ENCODE peak calls at places on chromosomes 2 and 18, in four cellular contexts. F is dorsolateral prefrontal cortex; M is CD4-positive, alpha-beta T cell; B is body of pancreas. A is an unnamed sample.

GRCh38 chr2:150639917-150640538 is 152.6 kb upstream of the RND3 start:
- DNase-seq in F (no peak), M (no peak), B (no peak), A (no peak)

GRCh38 chr2:54030814-54031213 is 60.0 kb upstream of the PSME4 start:
- DNase-seq in F (no peak), M (no peak), B (no peak), A (no peak)

GRCh38 chr2:188079176-188079575 is 212.5 kb upstream of the GULP1 start:
- DNase-seq in F (no peak), M (no peak), B (no peak), A (no peak)

GRCh38 chr18:13611616-13612110 is 114.7 kb downstream of the FAM210A start:
- DNase-seq in F (peak; percentile 77), M (no peak), B (peak; percentile 33), A (no peak)

GRCh38 chr2:233264667-233265066 is 13.2 kb downstream of the ATG16L1 start:
- DNase-seq in F (no peak), M (no peak), B (no peak), A (no peak)

GRCh38 chr2:66560683-66561082 is 125.8 kb downstream of the MEIS1 start:
- DNase-seq in F (no peak), M (no peak), B (no peak), A (no peak)

GRCh38 chr2:173159794-173160463 is 84.3 kb downstream of the MAP3K20 start:
- DNase-seq in F (no peak), M (no peak), B (peak; percentile 89), A (no peak)

GRCh38 chr2:143248631-143249030 is 119.4 kb downstream of the ARHGAP15 start:
- DNase-seq in F (no peak), M (no peak), B (no peak), A (no peak)

GRCh38 chr18:23631746-23632145 is 31.0 kb downstream of the ANKRD29 start:
- DNase-seq in F (no peak), M (no peak), B (no peak), A (no peak)

GRCh38 chr2:180196419-180196977 is 189.4 kb upstream of the CWC22 start:
- DNase-seq in F (no peak), M (no peak), B (no peak), A (no peak)

GRCh38 chr2:54559593-54560145 is 103.5 kb downstream of the SPTBN1 start:
- DNase-seq in F (no peak), M (no peak), B (peak; percentile 50), A (no peak)

GRCh38 chr2:219739866-219740440 is 112.5 kb downstream of the SLC4A3 start:
- DNase-seq in F (no peak), M (no peak), B (no peak), A (no peak)

GRCh38 chr2:215140166-215140707 is 1.8 kb upstream of the ABCA12 start:
- DNase-seq in F (no peak), M (no peak), B (no peak), A (no peak)

GRCh38 chr18:1090758-1091157 is 186.1 kb downstream of the ADCYAP1 start:
- DNase-seq in F (no peak), M (no peak), B (no peak), A (no peak)

GRCh38 chr2:9990735-9991134 is 39.2 kb downstream of the GRHL1 start:
- DNase-seq in F (no peak), M (no peak), B (peak; percentile 66), A (no peak)

GRCh38 chr2:72989770-72990556 is 72.6 kb downstream of the EMX1 start:
- DNase-seq in F (peak; percentile 46), M (no peak), B (no peak), A (no peak)

GRCh38 chr2:66323496-66323895 is 111.4 kb upstream of the MEIS1 start:
- DNase-seq in F (no peak), M (no peak), B (no peak), A (no peak)

GRCh38 chr2:120287183-120288015 is 34.7 kb downstream of the RALB start:
- DNase-seq in F (no peak), M (no peak), B (peak; percentile 17), A (no peak)

GRCh38 chr18:702957-703659 is 9.3 kb downstream of the ENOSF1 start:
- DNase-seq in F (no peak), M (no peak), B (no peak), A (no peak)

GRCh38 chr2:204272089-204272488 is 273.2 kb upstream of the PARD3B start:
- DNase-seq in F (no peak), M (no peak), B (no peak), A (no peak)

GRCh38 chr2:158936978-158937377 is 31.5 kb upstream of the TANC1 start:
- DNase-seq in F (no peak), M (no peak), B (no peak), A (no peak)

GRCh38 chr2:112542974-112543760 is 902 bp downstream of the POLR1B start:
- DNase-seq in F (no peak), M (no peak), B (no peak), A (no peak)

GRCh38 chr2:95344656-95345055 is 47.5 kb downstream of the KCNIP3 start:
- DNase-seq in F (no peak), M (no peak), B (no peak), A (no peak)

GRCh38 chr2:223026357-223027110 is 25.5 kb upstream of the KCNE4 start:
- DNase-seq in F (no peak), M (no peak), B (peak; percentile 34), A (no peak)

GRCh38 chr2:53768233-53768542 is 584 bp downstream of the CHAC2 start:
- DNase-seq in F (no peak), M (no peak), B (no peak), A (peak; percentile 40)

GRCh38 chr2:37168217-37168981 is 11.6 kb upstream of the EIF2AK2 start:
- DNase-seq in F (no peak), M (no peak), B (peak; percentile 34), A (peak; percentile 39)

GRCh38 chr18:11541179-11541578 is 68.2 kb upstream of the SLC35G4 start:
- DNase-seq in F (no peak), M (no peak), B (no peak), A (no peak)

GRCh38 chr2:196173505-196173904 is 2.1 kb upstream of the STK17B start:
- DNase-seq in F (no peak), M (no peak), B (no peak), A (no peak)

GRCh38 chr18:267380-267687 is 513 bp downstream of the THOC1 start:
- DNase-seq in F (no peak), M (no peak), B (peak; percentile 17), A (no peak)

GRCh38 chr18:12470382-12471090 is 62.8 kb downstream of the PRELID3A start:
- DNase-seq in F (no peak), M (no peak), B (no peak), A (no peak)

GRCh38 chr2:234333168-234334130 is 163.4 kb downstream of the ARL4C start:
- DNase-seq in F (no peak), M (no peak), B (no peak), A (no peak)

GRCh38 chr2:234339016-234339415 is 157.9 kb downstream of the ARL4C start:
- DNase-seq in F (no peak), M (no peak), B (no peak), A (no peak)

GRCh38 chr2:234331966-234332365 is 164.9 kb downstream of the ARL4C start:
- DNase-seq in F (no peak), M (no peak), B (no peak), A (no peak)

GRCh38 chr2:234334146-234334545 is 162.7 kb downstream of the ARL4C start:
- DNase-seq in F (no peak), M (no peak), B (peak; percentile 16), A (no peak)

DNA sequence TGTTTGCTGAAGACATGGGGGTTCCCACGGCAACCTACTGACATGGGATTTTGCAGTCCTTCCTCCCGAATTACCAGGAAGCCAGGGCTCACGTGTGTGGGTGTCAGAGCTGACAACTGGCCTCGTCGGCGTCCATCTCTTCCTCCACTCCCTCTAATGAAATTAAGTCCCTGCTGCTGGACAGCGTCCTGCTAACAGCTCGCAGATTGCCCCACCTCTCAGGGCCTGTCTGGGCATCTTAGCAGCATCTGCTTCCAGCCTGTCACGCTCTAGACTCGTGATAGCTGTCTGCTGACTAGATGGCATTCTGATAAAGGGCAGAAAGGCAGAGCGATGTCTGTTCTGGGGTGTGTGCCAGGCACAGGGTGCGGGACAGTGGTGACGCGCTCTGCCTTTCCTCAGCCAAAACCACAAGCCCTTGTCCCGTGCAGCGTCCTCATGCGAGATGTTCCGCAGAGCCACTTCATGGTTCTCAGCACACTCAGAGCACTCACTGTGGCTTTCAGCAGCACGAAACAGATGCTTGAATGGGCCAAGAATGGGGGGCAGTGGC is 161.1 kb downstream of the ARL4C start:
- DNase-seq in F (peak; percentile 63), M (peak; percentile 78), B (peak; percentile 80), A (no peak)
- TF ChIP-seq CTCF in F (no peak), M (no peak), B (no peak), A (no peak)

DNA sequence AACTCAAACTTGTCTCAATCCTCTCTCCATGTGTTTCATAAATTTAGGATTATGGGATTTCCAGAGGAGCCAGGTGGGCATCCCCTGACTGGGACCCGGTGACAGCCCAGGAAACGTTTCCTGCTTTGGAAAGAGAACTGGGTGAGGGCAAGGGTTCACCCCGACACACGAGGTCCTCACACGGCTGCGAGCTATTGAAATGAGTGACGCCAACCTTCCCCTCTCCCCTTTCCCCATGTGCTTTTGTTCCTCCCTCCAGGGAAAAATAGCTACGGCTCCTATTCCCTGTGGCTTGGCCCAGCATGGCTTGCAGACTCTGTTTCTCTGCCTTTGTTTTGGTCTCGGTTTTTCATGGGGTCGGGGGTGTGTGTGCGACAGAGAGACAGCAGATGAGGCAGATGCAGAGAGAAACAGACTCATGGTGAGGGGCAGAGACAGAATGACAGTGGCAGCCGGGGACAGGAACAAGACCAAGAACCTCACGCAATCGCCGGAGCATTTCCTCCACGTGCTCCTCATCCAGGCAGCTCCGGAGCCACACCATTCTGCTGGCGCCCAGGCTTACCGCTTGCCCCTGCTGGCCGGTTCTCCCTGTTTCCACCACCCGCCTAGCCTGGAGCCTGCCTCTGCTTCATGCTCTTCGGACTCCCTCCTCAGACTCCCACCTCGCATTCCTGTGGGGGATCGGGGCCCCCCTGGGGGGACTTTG is 238.5 kb downstream of the DYSF start:
- DNase-seq in F (peak; percentile 43), M (no peak), B (no peak), A (no peak)
- TF ChIP-seq CTCF in F (no peak), M (no peak), B (no peak), A (no peak)

DNA sequence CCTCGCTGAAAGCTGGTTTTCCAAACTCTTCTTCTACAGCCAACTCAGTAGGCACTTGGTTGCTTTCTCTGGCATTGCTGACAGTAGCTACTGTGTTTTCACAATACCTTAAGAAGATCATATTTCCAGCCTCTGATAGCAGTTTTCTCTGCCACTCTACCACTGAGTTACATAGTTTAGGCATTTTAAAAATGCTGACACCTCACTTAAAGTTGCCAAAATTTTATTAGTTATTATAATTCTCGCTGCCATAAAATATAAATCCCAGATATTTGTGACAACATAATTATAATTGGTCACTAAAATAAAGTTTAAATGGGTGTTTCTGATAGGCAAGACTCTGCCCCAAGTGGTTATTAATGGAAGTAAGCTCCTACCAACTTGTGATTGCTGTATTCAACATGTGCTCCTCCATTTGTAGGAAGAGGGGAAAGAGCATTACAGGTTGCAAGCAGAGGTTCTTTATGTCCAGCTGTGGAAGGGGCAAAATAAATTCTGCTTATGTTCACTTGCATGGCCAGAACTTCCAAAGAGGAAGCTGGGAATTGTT is 1202.8 kb downstream of the CNTNAP5 start:
- DNase-seq in F (no peak), M (no peak), B (no peak), A (no peak)
- TF ChIP-seq CTCF in F (no peak), M (no peak), B (no peak), A (no peak)

DNA sequence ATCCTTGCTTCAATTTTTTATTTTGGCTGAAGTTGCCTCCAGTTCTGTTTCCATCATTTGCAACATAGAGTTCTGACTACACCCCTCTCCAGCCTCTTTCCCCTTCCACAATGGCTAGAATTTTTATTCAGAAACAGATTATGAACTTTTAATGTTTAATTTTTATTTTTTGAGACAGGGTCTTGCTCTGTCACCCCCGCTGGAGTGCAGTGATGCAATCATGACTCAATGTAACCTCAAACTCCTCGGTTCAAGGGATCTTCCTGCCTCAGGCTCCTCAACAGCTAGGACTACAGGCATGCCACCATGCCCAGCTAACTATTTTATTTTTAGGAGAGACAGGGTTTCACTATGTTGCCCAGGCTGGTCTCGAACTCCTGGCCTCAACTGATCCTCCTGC is 2.8 kb downstream of the NTSR2 start:
- DNase-seq in F (no peak), M (no peak), B (no peak), A (no peak)
- TF ChIP-seq CTCF in F (no peak), M (no peak), B (no peak), A (no peak)

A was measured in D721Med.